ENCODE peak calls at places on chromosomes 1 and 21, in ten cellular contexts. Z, I, B, J, K, E, S, W, L and G are unnamed samples.

GRCh38 chr1:113307771-113308451 is 82.4 kb upstream of the MAGI3 start:
- DNase-seq in Z (no peak), I (no peak), B (no peak), J (no peak), K (peak; percentile 80), E (no peak), S (no peak), W (no peak), L (no peak), G (no peak)

GRCh38 chr1:109294481-109294880 is 11.5 kb upstream of the PSRC1 start:
- DNase-seq in Z (no peak), I (peak; percentile 70), B (no peak), J (no peak), K (no peak), E (no peak), S (no peak), W (no peak), L (no peak), G (no peak)

GRCh38 chr1:247639381-247639981 is 34.1 kb downstream of the OR2G3 start:
- DNase-seq in Z (no peak), I (no peak), B (no peak), J (peak; percentile 60), K (peak; percentile 11), E (no peak), S (no peak), W (peak; percentile 38), L (peak; percentile 85), G (no peak)

GRCh38 chr1:80375662-80376061 is 1369.1 kb upstream of the ADGRL4 start:
- DNase-seq in Z (no peak), I (no peak), B (no peak), J (no peak), K (peak; percentile 13), E (no peak), S (no peak), W (no peak), L (no peak), G (no peak)

GRCh38 chr1:159008744-159009188 is 941 bp upstream of the IFI16 start:
- DNase-seq in Z (peak; percentile 65), I (peak; percentile 78), B (peak; percentile 30), J (no peak), K (peak; percentile 31), E (peak; percentile 47), S (peak; percentile 49), W (no peak), L (no peak), G (no peak)

GRCh38 chr1:34590211-34590623 is 164.6 kb upstream of the GJB5 start:
- DNase-seq in Z (no peak), I (no peak), B (no peak), J (no peak), K (no peak), E (no peak), S (no peak), W (no peak), L (no peak), G (peak; percentile 93)

GRCh38 chr21:14072761-14073535 is 137.8 kb downstream of the LIPI start:
- DNase-seq in Z (no peak), I (no peak), B (no peak), J (no peak), K (no peak), E (no peak), S (no peak), W (no peak), L (no peak), G (no peak)

GRCh38 chr1:86703696-86704455 is 500 bp upstream of the SH3GLB1 start:
- DNase-seq in Z (peak; percentile 57), I (no peak), B (no peak), J (no peak), K (no peak), E (peak; percentile 30), S (no peak), W (peak; percentile 72), L (no peak), G (peak; percentile 87)

GRCh38 chr1:90732136-90732535 is 15.0 kb upstream of the BARHL2 start:
- DNase-seq in Z (no peak), I (no peak), B (no peak), J (no peak), K (no peak), E (no peak), S (no peak), W (no peak), L (no peak), G (no peak)

GRCh38 chr1:52558941-52559340 is 6.0 kb upstream of the TUT4 start:
- DNase-seq in Z (no peak), I (no peak), B (no peak), J (no peak), K (no peak), E (no peak), S (no peak), W (no peak), L (no peak), G (no peak)

GRCh38 chr1:53680868-53681267 is 58.1 kb downstream of the GLIS1 start:
- DNase-seq in Z (no peak), I (no peak), B (no peak), J (no peak), K (no peak), E (no peak), S (no peak), W (no peak), L (no peak), G (no peak)

GRCh38 chr1:209825591-209826433 is 2.0 kb upstream of the UTP25 start:
- DNase-seq in Z (no peak), I (no peak), B (no peak), J (no peak), K (no peak), E (no peak), S (no peak), W (no peak), L (no peak), G (no peak)

GRCh38 chr1:59408608-59409007 is 111.7 kb downstream of the FGGY start:
- DNase-seq in Z (no peak), I (no peak), B (no peak), J (no peak), K (no peak), E (no peak), S (no peak), W (no peak), L (no peak), G (no peak)

GRCh38 chr21:45511007-45511406 is 31.2 kb downstream of the SLC19A1 start:
- DNase-seq in Z (no peak), I (no peak), B (no peak), J (no peak), K (no peak), E (no peak), S (no peak), W (no peak), L (no peak), G (no peak)

GRCh38 chr1:22255341-22256212 is 112.7 kb upstream of the WNT4 start:
- DNase-seq in Z (no peak), I (no peak), B (no peak), J (no peak), K (peak; percentile 29), E (no peak), S (no peak), W (no peak), L (no peak), G (no peak)

GRCh38 chr1:33111965-33112364 is 31.0 kb downstream of the AZIN2 start:
- DNase-seq in Z (no peak), I (peak; percentile 29), B (no peak), J (no peak), K (peak; percentile 51), E (no peak), S (no peak), W (no peak), L (peak; percentile 25), G (no peak)

GRCh38 chr21:44574457-44575306 is 1.2 kb downstream of the KRTAP10-4 start:
- DNase-seq in Z (no peak), I (no peak), B (no peak), J (no peak), K (no peak), E (no peak), S (no peak), W (no peak), L (no peak), G (no peak)

GRCh38 chr1:192860478-192861185 is 51.8 kb downstream of the RGS2 start:
- DNase-seq in Z (no peak), I (no peak), B (no peak), J (no peak), K (no peak), E (no peak), S (no peak), W (no peak), L (no peak), G (no peak)